ENCODE peak calls at places on chromosomes 5 and 9, in ten cellular contexts. T is BJ; R is CD4-positive, alpha-beta T cell; X is fibroblast of pulmonary artery; V is AG04449; L is tibial nerve; I is AG10803; Q is thyroid gland; Z is AG09309; P is bronchial epithelial cell. U is an unnamed sample.

GRCh38 chr5:93303291-93303691 is 277.7 kb downstream of the NR2F1-AS1 start:
- DNase-seq in R (no peak), L (no peak), V (no peak), P (no peak), I (no peak), Z (no peak), T (no peak), X (peak; percentile 23), Q (no peak), U (no peak)

GRCh38 chr5:66987949-66988838 is 208.4 kb downstream of the CD180 start:
- DNase-seq in T (no peak), Z (no peak), P (peak; percentile 40), X (peak; percentile 54), Q (no peak), I (peak; percentile 29), V (no peak), L (no peak), R (no peak), U (no peak)

GRCh38 chr5:56206126-56206525 is 27.0 kb downstream of the ANKRD55 start:
- DNase-seq in I (peak; percentile 67), L (no peak), V (peak; percentile 37), X (peak; percentile 82), Q (no peak), R (no peak), T (peak; percentile 41), Z (peak; percentile 64), P (no peak), U (no peak)

GRCh38 chr5:84603557-84604185 is 219.0 kb upstream of the EDIL3 start:
- DNase-seq in Z (peak; percentile 51), L (peak; percentile 72), X (peak; percentile 60), Q (no peak), P (peak; percentile 30), T (peak; percentile 2), V (peak; percentile 82), R (no peak), I (peak; percentile 76), U (peak; percentile 35)

GRCh38 chr5:65390208-65390607 is 91.5 kb downstream of the ADAMTS6 start:
- DNase-seq in X (no peak), L (no peak), P (no peak), Q (no peak), V (no peak), T (no peak), I (no peak), Z (no peak), R (no peak), U (no peak)

GRCh38 chr9:128420651-128421473 is at the start of gene CERCAM:
- DNase-seq in L (peak; percentile 34), I (peak; percentile 37), R (peak; percentile 54), V (no peak), Q (peak; percentile 71), P (no peak), Z (no peak), X (peak; percentile 39), T (no peak), U (peak; percentile 69)

GRCh38 chr5:111641533-111642230 is 115.3 kb downstream of the NREP start:
- DNase-seq in R (no peak), Z (peak; percentile 49), L (no peak), P (peak; percentile 89), V (peak; percentile 65), Q (no peak), T (peak; percentile 90), I (peak; percentile 88), X (peak; percentile 50), U (no peak)

GRCh38 chr5:14593326-14594036 is 11.9 kb downstream of the OTULINL start:
- DNase-seq in P (no peak), L (no peak), T (no peak), X (no peak), Z (no peak), V (no peak), R (no peak), I (peak; percentile 26), Q (no peak), U (no peak)

GRCh38 chr5:143316844-143317631 is 86.4 kb downstream of the NR3C1 start:
- DNase-seq in V (no peak), X (peak; percentile 53), L (no peak), P (no peak), R (no peak), Q (no peak), T (no peak), Z (no peak), I (peak; percentile 58), U (no peak)

GRCh38 chr5:765948-766631 is 18.4 kb downstream of the ZDHHC11B start:
- DNase-seq in L (no peak), T (no peak), I (no peak), P (no peak), Q (no peak), R (no peak), X (no peak), Z (no peak), V (no peak), U (no peak)

GRCh38 chr5:180328296-180329137 is 24.6 kb downstream of the GFPT2 start:
- DNase-seq in T (no peak), R (peak; percentile 89), I (peak; percentile 63), V (no peak), Q (peak; percentile 75), X (peak; percentile 76), P (peak; percentile 43), L (peak; percentile 81), Z (no peak), U (peak; percentile 75)

GRCh38 chr9:98375138-98375726 is 119.8 kb upstream of the TBC1D2 start:
- DNase-seq in R (no peak), P (peak; percentile 77), Q (no peak), Z (peak; percentile 34), I (peak; percentile 90), T (peak; percentile 46), X (peak; percentile 81), L (no peak), V (peak; percentile 79), U (no peak)

GRCh38 chr5:56279979-56280378 is 46.8 kb upstream of the ANKRD55 start:
- DNase-seq in T (peak; percentile 71), P (peak; percentile 38), V (peak; percentile 37), Q (peak; percentile 50), R (no peak), Z (peak; percentile 34), I (peak; percentile 91), L (no peak), X (peak; percentile 89), U (no peak)

GRCh38 chr5:44546283-44546682 is 157.1 kb upstream of the FGF10 start:
- DNase-seq in P (no peak), Z (peak; percentile 17), L (no peak), R (no peak), Q (no peak), I (peak; percentile 83), X (no peak), T (peak; percentile 41), V (no peak), U (no peak)

GRCh38 chr5:137743031-137743640 is 7.2 kb upstream of the KLHL3 start:
- DNase-seq in X (peak; percentile 88), Q (peak; percentile 55), I (peak; percentile 74), V (no peak), L (peak; percentile 65), T (no peak), P (peak; percentile 64), R (no peak), Z (no peak), U (peak; percentile 50)

GRCh38 chr9:72667181-72667580 is 145.8 kb downstream of the TMC1 start:
- DNase-seq in L (no peak), Q (no peak), P (peak; percentile 36), Z (no peak), R (no peak), X (no peak), T (no peak), I (no peak), V (no peak), U (no peak)

GRCh38 chr9:87725356-87725899 is 491 bp upstream of the CTSL start:
- DNase-seq in P (no peak), R (no peak), I (peak; percentile 44), T (peak; percentile 8), Z (no peak), V (no peak), Q (no peak), L (peak; percentile 45), X (peak; percentile 56), U (no peak)

GRCh38 chr9:87722393-87722792 is 3.5 kb upstream of the CTSL start:
- DNase-seq in Z (no peak), V (no peak), X (no peak), I (no peak), Q (no peak), T (no peak), L (peak; percentile 44), P (no peak), R (no peak), U (no peak)

GRCh38 chr9:87725900-87726709 is at the start of gene CTSL:
- DNase-seq in Z (no peak), Q (peak; percentile 93), I (peak; percentile 90), X (peak; percentile 90), L (peak; percentile 92), R (peak; percentile 77), V (no peak), T (peak; percentile 52), P (peak; percentile 54), U (peak; percentile 96)
- TF ChIP-seq CTCF in Z (peak; percentile 22), Q (no peak), I (peak; percentile 24), X (peak; percentile 10), L (peak; percentile 37), R (no peak), V (peak; percentile 41), T (peak; percentile 33), P (peak; percentile 57), U (no peak)

GRCh38 chr9:124457887-124458431 is 7.7 kb downstream of the ADGRD2 start:
- DNase-seq in T (no peak), X (no peak), V (no peak), P (no peak), L (no peak), R (no peak), Z (no peak), I (no peak), Q (no peak), U (no peak)
- TF ChIP-seq CTCF in T (no peak), X (no peak), V (no peak), P (peak; percentile 6), L (no peak), R (no peak), Z (no peak), I (no peak), Q (no peak), U (no peak)

GRCh38 chr5:116361171-116361967 is 213.3 kb downstream of the SEMA6A start:
- DNase-seq in X (peak; percentile 36), R (no peak), T (no peak), I (peak; percentile 15), V (no peak), Z (no peak), Q (peak; percentile 68), P (peak; percentile 35), L (no peak), U (no peak)
- TF ChIP-seq CTCF in X (peak; percentile 29), R (no peak), T (peak; percentile 30), I (no peak), V (peak; percentile 6), Z (no peak), Q (no peak), P (peak; percentile 54), L (no peak), U (no peak)

DNA sequence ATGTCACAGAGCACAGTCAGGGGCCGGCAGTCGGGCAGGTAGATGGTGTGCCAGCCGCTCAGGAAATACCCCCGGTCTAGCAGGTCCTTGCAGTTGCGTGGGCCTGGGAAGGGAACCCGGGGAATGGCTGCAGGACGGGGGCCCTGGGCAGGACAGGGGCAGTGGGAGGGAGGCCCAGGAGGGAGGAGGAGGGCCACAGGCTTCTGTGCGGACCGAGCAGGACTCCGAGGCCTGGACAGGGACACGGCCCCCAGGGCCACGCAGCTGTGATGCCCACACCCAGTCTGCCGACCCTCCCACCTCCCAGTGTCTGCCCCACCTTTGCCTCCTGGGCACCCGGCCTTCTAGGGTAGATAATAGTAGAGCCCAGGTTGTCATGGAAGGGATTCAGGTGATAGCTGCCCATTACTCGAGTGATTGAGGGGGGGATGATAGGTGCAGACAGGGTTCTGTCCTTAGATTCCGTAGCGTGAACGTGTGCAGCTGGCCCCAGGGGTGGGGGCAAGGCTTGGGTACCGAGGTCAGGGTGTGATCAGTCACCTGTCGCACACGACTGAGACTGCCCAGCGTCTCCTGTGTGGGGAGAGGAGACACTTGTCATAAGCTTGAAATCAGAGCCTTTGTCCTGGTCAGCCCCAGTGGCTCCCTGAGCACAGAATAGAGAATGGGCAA is 4.5 kb downstream of the FCN1 start:
- DNase-seq in I (no peak), Q (no peak), P (no peak), T (no peak), X (no peak), R (peak; percentile 19), L (no peak), V (no peak), Z (no peak), U (no peak)
- TF ChIP-seq CTCF in I (no peak), Q (no peak), P (no peak), T (no peak), X (no peak), R (no peak), L (no peak), V (no peak), Z (no peak), U (no peak)